ENCODE peak calls at places on chromosomes 3 and 15, in four cellular contexts. H is ovary, U is neural progenitor cell, P is hepatocyte. V is an unnamed sample. For H3K4me1, the result is how much of the 10 kb centered on the place peaks cover.

GRCh38 chr3:158791259-158791920 is 10.5 kb upstream of the MFSD1 start:
- DNase-seq in H (peak), U (peak), P (peak), V (no peak)

GRCh38 chr15:68415501-68416157 is 16.3 kb downstream of the ITGA11 start:
- DNase-seq in H (no peak), U (no peak), P (no peak), V (peak)

GRCh38 chr15:34188711-34189110 is 21.2 kb downstream of the KATNBL1 start:
- DNase-seq in H (no peak), U (no peak), P (no peak), V (no peak)

GRCh38 chr3:41693799-41694198 is 268.1 kb downstream of the ULK4 start:
- DNase-seq in H (no peak), U (no peak), P (no peak), V (no peak)

GRCh38 chr15:69080203-69080957 is 65.9 kb downstream of the NOX5 start:
- DNase-seq in H (no peak), U (peak), P (no peak), V (no peak)

GRCh38 chr3:182258538-182259177 is 534.6 kb upstream of the ATP11B start:
- DNase-seq in H (no peak), U (peak), P (peak), V (no peak)

GRCh38 chr15:29420188-29420587 is 150.6 kb upstream of the NSMCE3 start:
- DNase-seq in H (no peak), U (peak), P (no peak), V (no peak)

GRCh38 chr3:100600181-100601042 is 9.0 kb upstream of the ADGRG7 start:
- DNase-seq in H (no peak), U (no peak), P (no peak), V (no peak)

GRCh38 chr15:101807345-101807945 is 4.1 kb downstream of the OR4F6 start:
- DNase-seq in H (no peak), U (no peak), P (no peak), V (no peak)

DNA sequence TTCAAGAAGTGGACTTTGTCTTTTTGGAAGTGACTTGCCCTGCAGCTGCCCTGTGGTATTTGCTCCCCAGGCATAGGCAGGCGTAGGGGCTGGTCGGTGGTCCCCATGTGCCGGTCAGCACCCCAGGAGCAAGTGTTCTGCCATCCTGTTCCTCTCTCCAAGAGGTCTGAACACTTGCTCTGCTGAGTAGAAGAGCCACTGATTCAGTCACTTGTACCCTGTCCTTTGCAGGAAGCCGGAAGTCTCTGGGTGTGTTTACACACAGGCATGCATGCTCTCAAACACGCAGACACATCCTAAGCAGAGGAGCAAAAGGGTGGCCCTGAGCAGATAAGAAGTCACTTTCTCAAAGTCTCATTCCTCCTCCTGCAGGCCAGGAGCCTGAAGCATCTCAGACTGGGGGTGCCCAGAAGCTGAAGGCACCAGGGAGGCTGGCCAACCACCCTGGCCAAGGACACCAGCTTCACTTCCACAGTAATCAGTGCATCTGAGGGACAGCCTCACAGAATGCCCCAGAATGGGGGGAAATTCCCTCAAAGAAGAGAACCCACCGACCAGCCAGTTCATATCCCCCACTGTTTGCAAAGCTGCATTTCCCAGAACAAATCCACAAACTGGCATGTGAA is 88.7 kb upstream of the POMGNT2 start:
- DNase-seq in H (no peak), U (no peak), P (peak), V (no peak)
- H3K4me1 ChIP-seq in H (under half), U (under half), P (under half), V (under half)

DNA sequence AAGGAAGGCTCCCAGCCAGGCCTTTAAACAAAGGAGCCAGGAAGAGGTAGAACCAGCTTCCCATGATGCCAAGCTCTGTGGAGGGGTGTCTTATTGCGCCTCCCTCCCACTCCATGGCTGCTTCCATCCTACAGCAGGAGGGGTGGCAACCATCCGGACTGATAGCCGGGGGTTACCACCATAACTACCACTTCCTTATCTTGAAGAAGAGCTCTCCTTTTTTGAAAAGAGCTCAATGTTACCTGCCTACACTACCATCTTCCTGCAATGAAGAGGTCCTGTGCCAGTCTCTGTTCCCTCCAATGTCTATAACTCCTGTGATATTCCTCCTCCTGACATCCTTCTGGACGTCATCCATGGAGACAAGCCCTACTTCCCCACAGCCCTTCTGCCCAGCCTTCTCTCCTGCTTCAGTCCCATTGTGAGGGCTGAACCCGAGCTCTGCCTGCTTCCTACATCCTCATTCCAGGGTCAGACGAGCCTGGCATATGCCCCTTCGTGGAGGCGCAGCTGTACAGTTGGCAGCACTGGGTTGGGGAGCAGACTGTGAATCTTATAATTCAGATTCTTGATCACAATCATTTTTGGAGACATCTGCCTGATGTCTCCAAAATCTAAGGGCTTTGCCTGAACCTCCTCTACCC is 8.5 kb downstream of the CCDC9B start:
- DNase-seq in H (no peak), U (no peak), P (no peak), V (no peak)
- H3K4me1 ChIP-seq in H (under half), U (under half), P (under half), V (half or more)

GRCh38 chr3:139302801-139303113 is 41.1 kb upstream of the MRPS22 start:
- DNase-seq in H (no peak), U (no peak), P (no peak), V (no peak)
- H3K4me1 ChIP-seq in H (under half), U (under half), P (under half), V (under half)

GRCh38 chr3:191342391-191342790 is 12.1 kb upstream of the UTS2B start:
- DNase-seq in H (no peak), U (no peak), P (no peak), V (no peak)
- H3K4me1 ChIP-seq in H (under half), U (under half), P (under half), V (half or more)

DNA sequence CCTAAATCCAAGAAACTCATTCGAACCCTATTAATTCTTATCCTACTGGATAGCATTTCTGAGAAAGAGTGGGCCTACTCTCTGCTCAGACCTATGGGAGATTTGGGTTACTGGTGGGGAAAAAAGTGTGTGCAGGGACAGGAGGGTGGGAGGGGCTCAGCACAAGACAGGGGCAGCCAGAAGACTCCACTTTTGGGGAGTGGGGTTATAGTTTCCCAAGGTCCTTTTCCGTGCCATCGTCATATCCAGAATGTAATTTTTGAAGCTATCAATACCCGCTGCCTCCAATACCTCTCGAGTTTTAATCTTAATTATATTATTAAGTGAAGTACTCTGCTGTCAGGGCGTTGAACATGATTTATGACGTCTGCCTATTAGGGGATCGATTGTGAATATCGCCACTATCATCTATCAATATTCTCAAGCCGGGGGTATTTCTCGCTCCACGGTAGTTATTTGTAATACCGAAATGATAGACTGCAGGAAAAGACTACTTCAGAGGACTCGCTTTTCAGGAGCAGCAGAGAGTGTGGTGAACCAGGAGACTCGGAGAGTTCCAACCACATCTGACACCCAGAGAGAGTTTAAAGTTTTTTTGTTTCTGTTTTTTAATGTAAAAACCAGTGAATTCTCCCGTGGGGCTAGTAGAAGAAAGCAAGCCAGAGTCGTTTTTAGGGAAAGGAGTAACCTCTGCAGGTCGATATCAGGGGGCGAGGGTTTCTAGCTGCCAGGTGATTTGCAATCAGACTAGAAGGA is 20.6 kb downstream of the NR2F2 start:
- DNase-seq in H (no peak), U (no peak), P (no peak), V (no peak)
- H3K4me1 ChIP-seq in H (under half), U (half or more), P (under half), V (under half)

DNA sequence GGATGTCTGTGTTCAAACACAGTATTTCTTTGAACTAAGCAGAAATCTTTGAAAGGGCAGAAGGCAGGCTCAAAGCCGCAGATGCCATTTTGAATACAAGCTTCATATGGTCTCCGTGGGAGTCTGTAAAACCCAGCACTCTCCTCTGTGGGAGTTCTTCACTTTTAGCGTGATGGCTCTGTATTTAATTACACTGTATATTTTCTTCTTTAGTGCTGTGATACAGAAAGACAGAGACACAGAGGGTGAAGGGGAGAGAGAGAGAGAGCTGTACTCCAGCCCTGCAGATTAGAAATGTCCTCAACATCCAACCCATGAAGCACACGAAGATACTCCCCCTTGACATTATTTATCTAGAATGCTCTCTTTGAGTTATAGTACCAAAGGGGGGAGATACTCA is 752.6 kb upstream of the NR2F2 start:
- DNase-seq in H (no peak), U (no peak), P (no peak), V (no peak)
- H3K4me1 ChIP-seq in H (under half), U (under half), P (under half), V (under half)

DNA sequence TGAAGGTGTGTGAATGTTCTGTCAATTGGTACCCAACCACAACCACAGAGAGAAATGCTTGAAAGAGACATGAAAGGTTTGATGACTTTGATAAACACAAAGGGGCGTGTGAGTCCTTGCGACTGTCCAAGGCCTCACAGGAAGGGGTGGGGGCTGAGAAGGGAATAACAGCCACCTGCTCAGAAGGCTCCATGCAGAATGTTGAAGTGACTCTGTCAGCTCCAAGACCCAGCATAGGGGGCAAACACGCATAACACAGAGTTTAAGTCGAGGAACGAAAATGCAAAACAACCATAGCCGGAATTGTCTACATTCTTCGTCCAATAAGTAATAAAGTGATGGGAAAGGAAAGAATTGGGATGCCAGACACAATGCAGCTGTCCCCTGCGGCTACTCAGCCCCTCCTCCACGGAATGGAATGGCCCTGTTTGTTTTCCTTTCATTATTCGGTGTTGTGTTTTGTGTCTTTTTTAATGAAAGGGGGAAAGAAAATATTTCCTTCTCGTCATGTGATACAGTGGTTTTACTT is 19.9 kb downstream of the TMEM212 start:
- DNase-seq in H (peak), U (peak), P (no peak), V (no peak)
- H3K4me1 ChIP-seq in H (under half), U (under half), P (under half), V (under half)

DNA sequence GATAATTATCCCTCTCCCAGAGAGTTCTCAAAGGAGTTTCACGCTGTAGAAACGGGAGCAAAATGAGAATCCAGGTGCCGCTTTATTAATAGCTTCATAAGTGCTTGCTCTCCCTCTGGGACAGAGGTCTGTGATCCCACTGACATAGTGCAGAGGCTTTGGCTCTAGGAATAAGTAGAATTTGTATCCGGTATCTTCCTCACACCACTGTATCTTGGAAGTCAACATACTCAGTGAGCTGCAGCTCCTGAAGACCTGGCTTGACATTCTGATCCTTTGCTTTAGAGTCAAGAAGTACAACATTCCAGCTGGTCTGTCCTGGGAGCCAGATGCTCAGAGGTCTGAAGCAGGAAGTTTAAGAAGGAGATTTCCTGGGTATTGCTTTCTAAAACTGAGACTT is 323.0 kb downstream of the LPP start:
- DNase-seq in H (no peak), U (peak), P (no peak), V (no peak)
- H3K4me1 ChIP-seq in H (under half), U (under half), P (under half), V (under half)